ENCODE peak calls at places on chromosome 1, in eight cellular contexts. R is bronchial epithelial cell, P is heart right ventricle, F is PC-9, Z is AG04450, G is cardiac fibroblast, D is tibial nerve, O is left ventricle myocardium inferior. N is an unnamed sample.

GRCh38 chr1:114152211-114153050 is 1.2 kb downstream of the SYT6 start:
- DNase-seq in R (no peak), P (peak; percentile 49), F (peak; percentile 6), Z (no peak), G (peak; percentile 6), D (no peak), O (peak; percentile 33), N (no peak)

GRCh38 chr1:42380617-42381423 is at the start of gene RIMKLA:
- DNase-seq in R (peak; percentile 7), P (peak; percentile 61), F (peak; percentile 57), Z (no peak), G (no peak), D (no peak), O (peak; percentile 57), N (no peak)

GRCh38 chr1:30524840-30525617 is 198.4 kb downstream of the MATN1 start:
- DNase-seq in R (no peak), P (no peak), F (no peak), Z (no peak), G (no peak), D (no peak), O (no peak), N (no peak)

GRCh38 chr1:95287078-95287477 is 53.1 kb downstream of the RWDD3 start:
- DNase-seq in R (peak; percentile 10), P (no peak), F (no peak), Z (no peak), G (peak; percentile 3), D (no peak), O (no peak), N (no peak)

GRCh38 chr1:246284021-246284420 is 223.1 kb downstream of the SMYD3 start:
- DNase-seq in R (no peak), P (no peak), F (no peak), Z (peak; percentile 49), G (no peak), D (no peak), O (no peak), N (no peak)

GRCh38 chr1:81801032-81801833 is 499 bp downstream of the ADGRL2 start:
- DNase-seq in R (peak; percentile 77), P (peak; percentile 74), F (peak; percentile 70), Z (peak; percentile 66), G (peak; percentile 96), D (peak; percentile 56), O (peak; percentile 80), N (peak; percentile 76)

GRCh38 chr1:215819114-215819513 is 252.0 kb downstream of the KCTD3 start:
- DNase-seq in R (no peak), P (no peak), F (no peak), Z (peak; percentile 33), G (no peak), D (no peak), O (no peak), N (no peak)

GRCh38 chr1:245587435-245588105 is 432.8 kb downstream of the KIF26B start:
- DNase-seq in R (no peak), P (no peak), F (no peak), Z (no peak), G (no peak), D (no peak), O (no peak), N (no peak)

GRCh38 chr1:67013573-67013972 is 40.4 kb downstream of the SLC35D1 start:
- DNase-seq in R (peak; percentile 65), P (no peak), F (no peak), Z (peak; percentile 68), G (peak; percentile 65), D (no peak), O (no peak), N (no peak)

GRCh38 chr1:29703596-29703995 is 467.3 kb downstream of the PTPRU start:
- DNase-seq in R (peak; percentile 50), P (no peak), F (peak; percentile 19), Z (no peak), G (peak; percentile 51), D (no peak), O (no peak), N (no peak)

GRCh38 chr1:39943471-39944290 is 11.3 kb upstream of the MFSD2A start:
- DNase-seq in R (peak; percentile 95), P (no peak), F (peak; percentile 30), Z (no peak), G (no peak), D (no peak), O (no peak), N (no peak)

DNA sequence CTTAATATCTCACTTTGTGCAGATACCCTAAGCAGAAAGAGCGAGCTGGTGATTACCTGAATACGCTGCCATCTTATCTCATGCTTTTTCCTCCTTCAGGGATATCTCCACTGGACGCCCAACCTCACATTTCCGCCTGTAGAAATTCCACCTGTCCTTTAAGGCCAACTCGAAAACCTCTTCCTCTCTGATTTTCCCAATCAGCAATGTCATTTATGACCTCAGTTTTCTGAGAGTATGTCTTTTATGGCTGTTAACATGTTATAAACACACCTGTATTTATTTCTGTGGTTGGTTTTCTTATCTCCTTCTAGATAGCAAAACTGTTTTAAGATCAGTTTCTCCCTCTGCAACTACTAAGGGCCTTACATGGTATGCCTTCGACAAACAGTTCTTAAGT is 41.1 kb downstream of the CD34 start:
- DNase-seq in R (no peak), P (no peak), F (no peak), Z (no peak), G (no peak), D (no peak), O (no peak), N (no peak)
- H3K4me3 ChIP-seq in R (no peak overlapping the region), P (no peak overlapping the region), F (no peak overlapping the region), Z (no peak overlapping the region), G (no peak overlapping the region), D (no peak overlapping the region), O (no peak overlapping the region), N (no peak overlapping the region)

DNA sequence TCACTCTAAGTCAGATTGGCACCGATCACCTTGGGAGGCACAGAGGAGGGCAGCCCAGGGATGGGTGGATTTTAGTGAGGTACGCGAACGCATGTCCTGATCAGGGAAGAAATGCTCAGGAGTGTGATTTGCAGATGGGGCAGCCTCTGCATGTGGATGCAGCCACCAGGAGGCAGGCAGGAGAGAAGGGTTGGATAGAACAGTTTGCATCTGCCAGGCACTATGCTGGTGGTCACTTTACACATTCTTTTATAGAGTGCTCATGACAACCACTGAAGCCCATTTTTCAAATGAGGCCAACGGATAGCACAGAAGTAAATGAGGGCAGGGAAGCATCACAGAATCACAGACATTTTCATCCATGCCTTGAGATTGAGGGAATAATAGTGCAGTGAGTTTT is 5.7 kb downstream of the LAMB3 start:
- DNase-seq in R (peak; percentile 32), P (no peak), F (no peak), Z (no peak), G (peak; percentile 40), D (no peak), O (no peak), N (no peak)
- TF ChIP-seq CTCF in R (peak; percentile 67), P (no peak), F (no peak), Z (peak; percentile 59), G (peak; percentile 18), D (no peak), O (peak; percentile 21), N (peak; percentile 23)

GRCh38 chr1:161193561-161194235 is 5.2 kb downstream of the ADAMTS4 start:
- DNase-seq in R (no peak), P (no peak), F (no peak), Z (no peak), G (peak; percentile 43), D (no peak), O (no peak), N (no peak)
- H3K4me3 ChIP-seq in R (no peak overlapping the region), P (no peak overlapping the region), F (no peak overlapping the region), Z (no peak overlapping the region), G (no peak overlapping the region), D (no peak overlapping the region), O (peak overlapping the region; percentile 67), N (no peak overlapping the region)

GRCh38 chr1:34549199-34549598 is 205.6 kb upstream of the GJB5 start:
- DNase-seq in R (peak; percentile 1), P (no peak), F (peak; percentile 9), Z (no peak), G (no peak), D (no peak), O (no peak), N (no peak)
- TF ChIP-seq CTCF in R (peak; percentile 35), P (no peak), F (peak; percentile 39), Z (peak; percentile 17), G (no peak), D (no peak), O (no peak), N (no peak)

GRCh38 chr1:155273134-155273982 is at the start of gene CLK2:
- DNase-seq in R (peak; percentile 78), P (peak; percentile 98), F (peak; percentile 93), Z (peak; percentile 78), G (peak; percentile 94), D (peak; percentile 87), O (peak; percentile 96), N (peak; percentile 68)

GRCh38 chr1:155277896-155278688 is 829 bp downstream of the HCN3 start:
- DNase-seq in R (peak; percentile 32), P (peak; percentile 48), F (peak; percentile 60), Z (no peak), G (peak; percentile 29), D (no peak), O (peak; percentile 50), N (no peak)

GRCh38 chr1:155277070-155277895 is at the start of gene HCN3:
- DNase-seq in R (peak; percentile 91), P (peak; percentile 98), F (peak; percentile 97), Z (peak; percentile 85), G (peak; percentile 96), D (peak; percentile 96), O (peak; percentile 98), N (peak; percentile 87)

GRCh38 chr1:155282488-155283086 is 5.3 kb downstream of the HCN3 start:
- DNase-seq in R (no peak), P (no peak), F (no peak), Z (no peak), G (no peak), D (no peak), O (no peak), N (no peak)

GRCh38 chr1:155278689-155279160 is 1.5 kb downstream of the HCN3 start:
- DNase-seq in R (no peak), P (no peak), F (no peak), Z (no peak), G (no peak), D (no peak), O (no peak), N (no peak)
- H3K4me3 ChIP-seq in R (no peak overlapping the region), P (no peak overlapping the region), F (peak overlapping the region; percentile 96), Z (no peak overlapping the region), G (no peak overlapping the region), D (no peak overlapping the region), O (no peak overlapping the region), N (no peak overlapping the region)

N was measured in astrocyte of the cerebellum.